ENCODE peak calls at places on chromosome 21, in six cellular contexts. U is left ventricle myocardium inferior; T is pancreas; K is transverse colon; H is CD4-positive, CD25-positive, alpha-beta regulatory T cell; E is OCI-LY7. L is an unnamed sample. For H3K4me1, the result is how much of the 10 kb centered on the place peaks cover.

GRCh38 chr21:16195476-16195875 is 465.7 kb downstream of the USP25 start:
- DNase-seq in T (no peak), E (no peak), H (no peak), U (no peak), K (no peak), L (no peak)

GRCh38 chr21:29258626-29259335 is 39.9 kb upstream of the BACH1 start:
- DNase-seq in H (no peak), T (no peak), K (no peak), E (no peak), U (no peak), L (no peak)

GRCh38 chr21:32515869-32516268 is 69.5 kb downstream of the TCP10L start:
- DNase-seq in T (no peak), E (no peak), H (no peak), K (no peak), U (no peak), L (no peak)

GRCh38 chr21:41260428-41260827 is 56.2 kb upstream of the FAM3B start:
- DNase-seq in K (no peak), T (no peak), E (no peak), U (no peak), H (no peak), L (no peak)

GRCh38 chr21:32403201-32403701 is 9.3 kb upstream of the EVA1C start:
- DNase-seq in U (peak), E (peak), T (no peak), K (peak), H (peak), L (peak)

GRCh38 chr21:25563399-25564116 is 43.7 kb downstream of the MRPL39 start:
- DNase-seq in U (no peak), T (no peak), E (no peak), K (peak), H (peak), L (no peak)

GRCh38 chr21:18603246-18603645 is 199.7 kb upstream of the TMPRSS15 start:
- DNase-seq in U (no peak), E (no peak), T (no peak), K (no peak), H (no peak), L (no peak)

GRCh38 chr21:32826317-32827167 is 55.0 kb upstream of the PAXBP1 start:
- DNase-seq in U (no peak), T (no peak), E (peak), K (peak), H (peak), L (no peak)

GRCh38 chr21:24969068-24969467 is 638.2 kb downstream of the MRPL39 start:
- DNase-seq in U (no peak), K (no peak), T (no peak), E (no peak), H (no peak), L (no peak)

DNA sequence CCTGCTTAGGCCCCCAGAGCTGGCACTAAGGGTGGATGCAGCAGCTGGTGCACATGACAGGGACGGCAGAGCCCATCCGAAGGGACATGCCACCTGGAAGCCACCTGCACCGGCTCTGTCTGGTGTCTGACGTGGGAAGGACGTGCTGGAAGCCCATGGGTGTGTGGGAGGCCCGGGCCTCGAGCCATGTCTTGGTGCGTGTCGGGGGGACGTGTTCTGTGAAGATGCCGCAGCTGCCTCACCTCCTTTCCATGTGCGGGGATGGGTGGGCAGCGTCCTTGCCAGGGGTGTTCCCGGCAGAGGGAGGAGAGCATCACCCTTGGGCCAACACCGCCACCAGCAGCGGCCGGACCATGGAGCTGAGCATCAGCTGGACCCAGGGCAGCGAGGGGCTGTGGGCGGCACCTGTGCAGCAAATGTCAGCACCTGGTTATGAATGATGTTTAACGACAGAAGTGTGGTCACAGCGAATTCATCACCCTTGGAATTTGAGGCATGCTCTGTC is 15.5 kb upstream of the POFUT2 start:
- DNase-seq in T (no peak), K (no peak), U (peak), E (no peak), H (no peak), L (no peak)
- H3K4me1 ChIP-seq in T (under half), K (under half), U (half or more), E (under half), H (under half), L (under half)

DNA sequence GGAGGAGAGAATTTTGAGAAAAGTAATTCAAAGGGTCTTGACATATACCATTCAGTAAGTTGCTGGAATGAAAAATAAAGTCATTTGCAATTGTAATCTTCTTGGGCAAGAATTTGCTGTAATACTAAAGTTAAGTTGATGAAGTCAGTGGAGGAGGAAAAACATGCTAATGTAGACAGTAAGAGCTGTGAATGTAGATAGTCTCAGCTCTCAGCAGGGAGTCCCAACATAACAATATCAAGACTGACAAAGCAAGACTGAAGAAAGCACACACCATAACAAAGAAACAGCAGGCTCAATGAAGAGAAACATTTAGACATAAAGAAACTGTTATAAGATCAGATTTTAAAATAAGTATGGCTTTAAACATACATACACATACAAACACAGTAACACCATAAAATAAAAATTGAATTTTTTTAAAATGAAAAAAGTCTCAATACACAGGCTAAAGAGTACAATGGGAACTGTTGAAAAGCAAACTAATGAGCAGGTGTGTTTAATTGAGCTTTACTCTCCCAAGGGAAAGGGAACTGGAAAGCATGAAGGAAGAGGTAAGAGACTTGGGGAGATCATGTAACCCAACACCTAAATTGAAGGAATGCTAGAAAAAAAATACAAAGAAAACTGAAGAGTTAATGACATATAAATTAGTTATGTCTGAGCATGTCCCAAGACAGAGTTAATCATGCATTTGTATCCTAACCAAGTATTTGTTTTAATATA is 336.3 kb upstream of the NCAM2 start:
- DNase-seq in E (no peak), T (no peak), U (no peak), H (no peak), K (no peak), L (no peak)
- H3K4me1 ChIP-seq in E (under half), T (under half), U (under half), H (under half), K (under half), L (under half)

GRCh38 chr21:44303490-44303981 is 3.7 kb downstream of the PFKL start:
- DNase-seq in H (no peak), U (no peak), K (peak), T (no peak), E (peak), L (peak)

GRCh38 chr21:44304041-44304738 is 4.3 kb downstream of the PFKL start:
- DNase-seq in T (no peak), E (no peak), K (peak), H (no peak), U (no peak), L (no peak)

GRCh38 chr21:44301093-44301492 is 1.2 kb downstream of the PFKL start:
- DNase-seq in K (no peak), U (no peak), H (no peak), E (peak), T (peak), L (no peak)

GRCh38 chr21:44300262-44300959 is 558 bp downstream of the PFKL start:
- DNase-seq in H (peak), E (peak), T (peak), K (peak), U (peak), L (peak)

DNA sequence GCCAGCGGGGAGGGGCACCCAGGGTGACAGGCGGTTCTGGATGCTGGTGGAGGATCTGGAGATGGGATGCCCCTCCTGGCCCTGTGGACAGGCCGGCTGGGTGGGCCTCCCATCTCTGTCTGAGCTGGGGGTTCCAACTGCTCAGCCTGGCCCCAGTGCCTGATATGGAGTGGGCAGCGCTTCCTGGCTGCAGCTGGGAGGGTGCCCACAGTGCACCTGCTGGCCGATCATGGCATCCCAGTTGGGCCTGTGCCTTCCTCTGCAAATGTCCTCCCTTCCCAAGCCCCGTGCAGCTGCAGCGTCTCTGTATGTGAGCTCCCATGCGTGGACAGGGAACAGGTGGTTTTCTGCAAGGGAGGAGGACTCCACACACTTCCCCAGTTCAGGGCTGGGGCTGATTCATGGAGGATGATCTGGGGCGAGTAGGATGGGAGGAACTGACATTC is 2.1 kb downstream of the PFKL start:
- DNase-seq in U (no peak), T (peak), H (no peak), E (peak), K (peak), L (peak)
- H3K4me1 ChIP-seq in U (half or more), T (under half), H (half or more), E (half or more), K (half or more), L (under half)

GRCh38 chr21:42403611-42404231 is at the start of gene UBASH3A:
- DNase-seq in T (peak), K (peak), U (no peak), E (no peak), H (peak), L (no peak)
- H3K4me1 ChIP-seq in T (under half), K (under half), U (under half), E (under half), H (half or more), L (under half)

GRCh38 chr21:45330075-45330781 is 42.5 kb upstream of the POFUT2 start:
- DNase-seq in H (no peak), T (peak), K (peak), U (peak), E (no peak), L (peak)

GRCh38 chr21:45332415-45332814 is 44.7 kb upstream of the POFUT2 start:
- DNase-seq in E (no peak), H (no peak), U (peak), T (no peak), K (no peak), L (no peak)

GRCh38 chr21:45332981-45333582 is 45.4 kb upstream of the POFUT2 start:
- DNase-seq in E (no peak), T (peak), K (no peak), U (peak), H (no peak), L (no peak)

GRCh38 chr21:45330851-45331261 is 43.2 kb upstream of the POFUT2 start:
- DNase-seq in U (peak), K (no peak), H (no peak), E (no peak), T (no peak), L (no peak)

DNA sequence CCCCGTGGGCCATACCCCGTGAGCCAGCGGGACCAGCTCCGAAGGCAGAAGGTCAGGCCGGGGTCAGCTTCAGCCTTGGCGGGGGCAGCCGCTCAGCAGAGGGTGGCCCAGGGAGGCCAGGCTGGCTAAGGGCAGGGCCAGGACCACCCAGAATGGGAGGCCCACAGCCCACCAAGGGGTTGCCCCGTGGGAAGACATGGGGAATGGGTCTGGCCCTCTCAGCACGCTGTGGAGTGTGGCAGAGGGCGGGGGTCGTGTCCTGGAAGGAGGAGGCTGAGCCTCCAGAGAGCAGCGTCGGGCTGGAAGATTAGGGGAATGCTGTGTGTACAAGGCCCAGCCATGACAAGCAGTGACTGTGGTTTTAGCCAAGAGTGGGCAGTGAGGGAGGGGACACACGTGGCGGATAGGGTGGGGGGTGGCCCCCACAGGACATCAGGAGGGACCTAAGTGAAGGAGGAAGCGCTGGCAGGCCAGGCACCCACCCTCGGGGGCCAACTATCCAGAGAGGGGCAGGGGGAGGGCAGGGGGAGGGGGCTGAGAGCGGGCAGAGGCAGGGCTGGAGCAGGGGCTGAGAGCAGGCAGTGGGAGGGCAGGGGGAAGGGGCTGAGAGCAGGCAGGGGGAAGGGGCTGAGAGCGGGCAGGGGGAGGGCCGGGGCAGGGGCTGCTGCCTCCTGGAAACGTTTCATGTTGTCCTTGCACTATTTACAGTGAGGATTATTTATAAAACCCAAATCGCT is 44.0 kb upstream of the POFUT2 start:
- DNase-seq in U (peak), K (no peak), H (no peak), T (no peak), E (no peak), L (no peak)
- H3K4me1 ChIP-seq in U (under half), K (under half), H (under half), T (under half), E (under half), L (under half)

GRCh38 chr21:26781331-26781730 is 63.9 kb downstream of the ADAMTS1 start:
- DNase-seq in H (no peak), U (no peak), E (no peak), K (no peak), T (no peak), L (no peak)
- H3K4me1 ChIP-seq in H (under half), U (under half), E (under half), K (under half), T (under half), L (under half)

GRCh38 chr21:43600642-43601397 is 58.5 kb downstream of the HSF2BP start:
- DNase-seq in T (no peak), E (no peak), H (no peak), U (no peak), K (no peak), L (no peak)
- H3K4me1 ChIP-seq in T (under half), E (under half), H (under half), U (under half), K (under half), L (under half)

GRCh38 chr21:14752006-14752909 is 206.1 kb upstream of the SAMSN1 start:
- DNase-seq in E (no peak), K (no peak), T (no peak), U (no peak), H (no peak), L (no peak)
- H3K4me1 ChIP-seq in E (under half), K (under half), T (under half), U (under half), H (under half), L (under half)

DNA sequence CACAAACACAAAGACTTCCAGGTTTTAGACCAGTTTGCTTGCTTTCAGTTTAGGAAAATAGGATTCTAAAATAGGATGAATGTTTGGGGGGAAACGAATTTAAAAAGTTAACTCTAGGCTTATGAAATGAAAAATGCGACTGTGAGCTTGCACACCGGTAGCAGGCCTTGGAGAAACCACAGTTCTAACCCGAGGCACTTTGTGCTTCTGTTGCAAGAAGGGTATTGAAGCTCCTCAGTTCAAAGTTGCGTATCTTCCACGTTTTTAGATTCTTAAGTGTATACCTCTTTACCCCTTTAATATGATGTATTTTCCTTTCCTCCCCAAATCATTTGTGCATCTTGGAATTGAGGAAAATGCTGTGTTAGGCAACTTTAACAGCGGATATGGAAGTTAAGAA is 2.4 kb downstream of the MRPS6 start:
- DNase-seq in H (no peak), K (no peak), T (no peak), U (no peak), E (no peak), L (no peak)
- H3K4me1 ChIP-seq in H (half or more), K (half or more), T (under half), U (half or more), E (under half), L (under half)